ENCODE peak calls at places on chromosomes 6 and 20, in five cellular contexts. Z is stimulated activated CD4-positive, alpha-beta T cell treated with anti-CD3 and anti-CD28 coated beads, Interleukin-4, amount 100 ng/mL, for 4 hours; P is iris pigment epithelial cell; V is astrocyte of the spinal cord; R is T-helper 17 cell. F is an unnamed sample.

GRCh38 chr6:35297541-35298481 is at the start of gene DEF6:
- DNase-seq in R (peak), Z (peak), P (peak), V (peak), F (no peak)

GRCh38 chr20:36251426-36251825 is 15.1 kb downstream of the AAR2 start:
- DNase-seq in V (no peak), R (no peak), Z (no peak), P (no peak), F (no peak)

GRCh38 chr6:3232017-3232838 is 4.8 kb upstream of the TUBB2B start:
- DNase-seq in R (no peak), P (no peak), V (no peak), Z (no peak), F (peak)

GRCh38 chr20:59039233-59039632 is 3.4 kb downstream of the PRELID3B start:
- DNase-seq in R (no peak), V (no peak), P (peak), Z (no peak), F (no peak)

GRCh38 chr6:139751179-139751578 is 376.7 kb upstream of the CITED2 start:
- DNase-seq in R (no peak), V (peak), P (no peak), Z (no peak), F (no peak)

GRCh38 chr20:41692479-41693135 is 74.4 kb upstream of the CHD6 start:
- DNase-seq in Z (peak), V (peak), R (peak), P (peak), F (peak)

GRCh38 chr20:24303393-24303792 is 166.0 kb upstream of the SYNDIG1 start:
- DNase-seq in P (no peak), R (no peak), Z (no peak), V (peak), F (no peak)

GRCh38 chr6:151291145-151292055 is 51.6 kb downstream of the AKAP12 start:
- DNase-seq in Z (no peak), V (peak), P (peak), R (no peak), F (no peak)

GRCh38 chr6:123550052-123550617 is 86.6 kb downstream of the TRDN start:
- DNase-seq in Z (no peak), P (no peak), V (no peak), R (no peak), F (no peak)

GRCh38 chr6:111972714-111973678 is 80.9 kb upstream of the CCN6 start:
- DNase-seq in Z (peak), V (peak), P (peak), R (peak), F (no peak)

GRCh38 chr20:22180244-22180643 is 404.1 kb downstream of the FOXA2 start:
- DNase-seq in P (no peak), V (no peak), R (no peak), Z (no peak), F (no peak)

GRCh38 chr6:107657373-107657754 is 166.7 kb downstream of the SCML4 start:
- DNase-seq in V (no peak), P (no peak), Z (no peak), R (no peak), F (no peak)

GRCh38 chr6:113122060-113122459 is 735.1 kb upstream of the MARCKS start:
- DNase-seq in Z (no peak), V (peak), R (no peak), P (peak), F (no peak)

GRCh38 chr20:62766716-62767115 is 29.6 kb upstream of the MRGBP start:
- DNase-seq in V (no peak), R (no peak), Z (no peak), P (no peak), F (no peak)